ENCODE peak calls at places on chromosome 4, in five cellular contexts. E is adipocyte, J is head of caudate nucleus, H is NCI-H748 treated with DMSO at 0.1 percent for 48 hours, L is HEK293T. N is an unnamed sample.

GRCh38 chr4:118962540-118962939 is 73.9 kb downstream of the SYNPO2 start:
- DNase-seq in E (peak; percentile 17), J (no peak), H (no peak), L (no peak), N (no peak)

GRCh38 chr4:153713840-153714239 is 29.8 kb downstream of the TLR2 start:
- DNase-seq in E (no peak), J (no peak), H (no peak), L (no peak), N (no peak)

GRCh38 chr4:127586922-127587571 is 45.7 kb upstream of the INTU start:
- DNase-seq in E (peak; percentile 66), J (no peak), H (peak; percentile 14), L (peak; percentile 41), N (peak; percentile 59)

GRCh38 chr4:152211936-152212675 is 323.8 kb downstream of the FBXW7 start:
- DNase-seq in E (no peak), J (no peak), H (peak; percentile 14), L (no peak), N (peak; percentile 17)

GRCh38 chr4:890036-890695 is 42.0 kb downstream of the GAK start:
- DNase-seq in E (no peak), J (no peak), H (no peak), L (no peak), N (no peak)

GRCh38 chr4:140726776-140727500 is 29.2 kb downstream of the TBC1D9 start:
- DNase-seq in E (no peak), J (no peak), H (no peak), L (no peak), N (peak; percentile 9)

GRCh38 chr4:5478697-5479096 is 229.7 kb downstream of the EVC2 start:
- DNase-seq in E (no peak), J (no peak), H (no peak), L (no peak), N (no peak)

GRCh38 chr4:2714071-2714770 is 41.9 kb downstream of the TNIP2 start:
- DNase-seq in E (peak; percentile 6), J (peak; percentile 42), H (no peak), L (no peak), N (no peak)

GRCh38 chr4:41358626-41359025 is 101.9 kb downstream of the UCHL1 start:
- DNase-seq in E (no peak), J (no peak), H (peak; percentile 63), L (no peak), N (no peak)

GRCh38 chr4:163166041-163166579 is 580 bp downstream of the NAF1 start:
- DNase-seq in E (peak; percentile 79), J (peak; percentile 30), H (no peak), L (peak; percentile 49), N (peak; percentile 35)

GRCh38 chr4:93436000-93436626 is 392.4 kb upstream of the ATOH1 start:
- DNase-seq in E (no peak), J (no peak), H (no peak), L (no peak), N (no peak)

GRCh38 chr4:132991111-132991510 is 158.0 kb upstream of the PCDH10 start:
- DNase-seq in E (no peak), J (no peak), H (no peak), L (no peak), N (no peak)

GRCh38 chr4:183287309-183287659 is 32.8 kb downstream of the CLDN22 start:
- DNase-seq in E (no peak), J (no peak), H (no peak), L (no peak), N (no peak)

GRCh38 chr4:92121099-92121498 is 182.7 kb upstream of the GRID2 start:
- DNase-seq in E (peak; percentile 17), J (no peak), H (no peak), L (no peak), N (no peak)

GRCh38 chr4:185412412-185412811 is 13.4 kb downstream of the UFSP2 start:
- DNase-seq in E (no peak), J (no peak), H (no peak), L (no peak), N (no peak)

GRCh38 chr4:2334826-2335728 is 73.2 kb upstream of the MXD4 start:
- DNase-seq in E (no peak), J (no peak), H (no peak), L (no peak), N (no peak)

GRCh38 chr4:120926358-120927025 is 4.0 kb upstream of the PRDM5 start:
- DNase-seq in E (peak; percentile 10), J (no peak), H (no peak), L (no peak), N (no peak)

GRCh38 chr4:186723207-186724047 is at the start of gene FAT1:
- DNase-seq in E (peak; percentile 95), J (no peak), H (no peak), L (peak; percentile 50), N (no peak)

GRCh38 chr4:167581449-167581965 is 347.2 kb upstream of the SPOCK3 start:
- DNase-seq in E (no peak), J (no peak), H (no peak), L (no peak), N (no peak)

GRCh38 chr4:140834866-140835495 is 78.8 kb upstream of the TBC1D9 start:
- DNase-seq in E (peak; percentile 55), J (no peak), H (no peak), L (no peak), N (no peak)

GRCh38 chr4:169756971-169757574 is 671 bp downstream of the HPF1 start:
- DNase-seq in E (peak; percentile 26), J (no peak), H (no peak), L (no peak), N (no peak)

GRCh38 chr4:122845760-122846159 is 19.1 kb downstream of the FGF2 start:
- DNase-seq in E (no peak), J (no peak), H (no peak), L (no peak), N (no peak)

GRCh38 chr4:44760142-44760898 is 34.0 kb upstream of the GNPDA2 start:
- DNase-seq in E (peak; percentile 72), J (no peak), H (peak; percentile 20), L (peak; percentile 7), N (peak; percentile 52)

GRCh38 chr4:173317003-173317402 is 17.2 kb downstream of the HMGB2 start:
- DNase-seq in E (no peak), J (no peak), H (no peak), L (peak; percentile 40), N (no peak)

GRCh38 chr4:122224348-122224747 is 72.2 kb downstream of the BLTP1 start:
- DNase-seq in E (peak; percentile 19), J (no peak), H (no peak), L (peak; percentile 37), N (peak; percentile 69)

GRCh38 chr4:10098770-10099139 is 17.8 kb downstream of the WDR1 start:
- DNase-seq in E (peak; percentile 36), J (no peak), H (no peak), L (no peak), N (no peak)

GRCh38 chr4:76310683-76311082 is 4.2 kb downstream of the STBD1 start:
- DNase-seq in E (no peak), J (no peak), H (no peak), L (no peak), N (no peak)

GRCh38 chr4:86972997-86973396 is 38.2 kb downstream of the AFF1 start:
- DNase-seq in E (no peak), J (no peak), H (no peak), L (no peak), N (no peak)

GRCh38 chr4:113760852-113761681 is 471 bp downstream of the CAMK2D start:
- DNase-seq in E (peak; percentile 90), J (peak; percentile 51), H (peak; percentile 14), L (peak; percentile 45), N (peak; percentile 45)